ENCODE peak calls at places on chromosomes 16 and 17, in five cellular contexts. T is tibial artery, N is H9, G is foreskin fibroblast, Y is A549. E is an unnamed sample.
A peak's percentile ranks its signal among the peaks of the same experiment; 100 is the strongest.

GRCh38 chr17:12727881-12728280 is 61.4 kb upstream of the ARHGAP44 start:
- DNase-seq in Y (no peak), N (no peak), G (no peak), T (no peak), E (no peak)

GRCh38 chr17:50177983-50178834 is 12.4 kb downstream of the SGCA start:
- DNase-seq in G (peak; percentile 98), T (peak; percentile 84), Y (peak; percentile 98), N (peak; percentile 88), E (peak; percentile 45)

GRCh38 chr16:21186326-21186691 is 25.1 kb downstream of the ZP2 start:
- DNase-seq in G (no peak), N (no peak), T (no peak), Y (no peak), E (no peak)

GRCh38 chr16:477758-478157 is 49.8 kb upstream of the CAPN15 start:
- DNase-seq in Y (no peak), G (no peak), N (no peak), T (no peak), E (no peak)

GRCh38 chr17:73940511-73940910 is 263.0 kb upstream of the RPL38 start:
- DNase-seq in Y (no peak), G (no peak), N (no peak), T (no peak), E (no peak)

GRCh38 chr17:64420143-64420670 is 28.7 kb upstream of the MILR1 start:
- DNase-seq in G (peak; percentile 68), Y (peak; percentile 85), N (peak; percentile 47), T (no peak), E (no peak)

GRCh38 chr17:73342057-73342522 is 30.3 kb upstream of the CDC42EP4 start:
- DNase-seq in N (peak; percentile 96), G (peak; percentile 74), Y (peak; percentile 93), T (peak; percentile 64), E (no peak)

GRCh38 chr17:7881655-7882054 is 6.9 kb upstream of the CHD3 start:
- DNase-seq in G (no peak), Y (no peak), T (no peak), N (peak; percentile 20), E (no peak)

GRCh38 chr17:31310260-31310659 is 3.6 kb downstream of the EVI2B start:
- DNase-seq in N (no peak), G (no peak), T (no peak), Y (no peak), E (no peak)

GRCh38 chr16:89912627-89913026 is 6.0 kb upstream of the MC1R start:
- DNase-seq in N (no peak), Y (no peak), T (no peak), G (no peak), E (no peak)

GRCh38 chr17:69525920-69526841 is 111.7 kb downstream of the MAP2K6 start:
- DNase-seq in N (peak; percentile 62), T (peak; percentile 34), Y (peak; percentile 45), G (peak; percentile 39), E (no peak)

DNA sequence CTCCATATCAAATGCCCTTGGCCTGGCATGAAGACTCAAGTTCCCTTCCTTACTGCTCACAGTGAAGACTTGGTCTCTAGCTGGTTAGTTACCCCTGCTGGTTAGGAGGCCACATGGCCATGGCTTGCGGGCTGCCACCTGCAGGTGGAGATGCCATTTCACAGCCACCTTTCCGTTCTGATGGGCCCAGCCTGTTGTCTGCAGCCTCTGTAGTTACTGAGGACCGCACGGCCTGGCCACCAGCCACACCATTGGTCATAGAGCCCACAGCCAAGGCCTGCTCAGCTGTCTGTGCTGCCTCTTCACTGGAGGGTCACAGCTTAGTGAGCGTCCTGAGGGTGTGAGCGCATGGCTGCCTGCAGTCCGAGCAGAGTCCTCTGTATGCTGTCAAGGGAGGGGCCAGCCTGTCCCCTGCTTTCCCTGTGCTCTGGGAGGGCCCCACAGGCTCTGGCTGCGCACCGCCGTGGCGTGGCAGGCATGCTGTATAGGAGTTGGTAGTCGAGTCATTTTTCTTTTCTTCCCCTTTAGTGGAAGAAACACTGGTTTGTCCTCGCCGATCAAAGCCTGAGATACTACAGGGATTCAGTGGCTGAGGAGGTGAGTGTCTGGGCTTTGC is 59.2 kb downstream of the PLD6 start:
- DNase-seq in N (peak; percentile 88), Y (peak; percentile 55), G (no peak), T (no peak), E (no peak)
- TF ChIP-seq CTCF in N (peak; percentile 76), Y (peak; percentile 23), G (no peak), T (no peak), E (no peak)

GRCh38 chr16:2152695-2153506 is 2.7 kb upstream of the TRAF7 start:
- DNase-seq in N (no peak), Y (no peak), G (no peak), T (no peak), E (no peak)
- TF ChIP-seq CTCF in N (no peak), Y (no peak), G (no peak), T (no peak), E (no peak)

GRCh38 chr17:42928714-42929496 is 28.3 kb downstream of the G6PC1 start:
- DNase-seq in T (peak; percentile 61), G (peak; percentile 58), N (peak; percentile 75), Y (peak; percentile 95), E (no peak)
- TF ChIP-seq CTCF in T (peak; percentile 86), G (peak; percentile 52), N (peak; percentile 75), Y (peak; percentile 74), E (no peak)

GRCh38 chr16:69100046-69100765 is 5.2 kb upstream of the HAS3 start:
- DNase-seq in T (no peak), G (no peak), N (no peak), Y (no peak), E (no peak)
- TF ChIP-seq CTCF in T (no peak), G (no peak), N (no peak), Y (no peak), E (no peak)

GRCh38 chr16:46607529-46607928 is 13.7 kb downstream of the SHCBP1 start:
- DNase-seq in T (no peak), N (no peak), Y (peak; percentile 26), G (peak; percentile 31), E (no peak)
- TF ChIP-seq CTCF in T (peak; percentile 42), N (peak; percentile 43), Y (peak; percentile 57), G (peak; percentile 34), E (no peak)

DNA sequence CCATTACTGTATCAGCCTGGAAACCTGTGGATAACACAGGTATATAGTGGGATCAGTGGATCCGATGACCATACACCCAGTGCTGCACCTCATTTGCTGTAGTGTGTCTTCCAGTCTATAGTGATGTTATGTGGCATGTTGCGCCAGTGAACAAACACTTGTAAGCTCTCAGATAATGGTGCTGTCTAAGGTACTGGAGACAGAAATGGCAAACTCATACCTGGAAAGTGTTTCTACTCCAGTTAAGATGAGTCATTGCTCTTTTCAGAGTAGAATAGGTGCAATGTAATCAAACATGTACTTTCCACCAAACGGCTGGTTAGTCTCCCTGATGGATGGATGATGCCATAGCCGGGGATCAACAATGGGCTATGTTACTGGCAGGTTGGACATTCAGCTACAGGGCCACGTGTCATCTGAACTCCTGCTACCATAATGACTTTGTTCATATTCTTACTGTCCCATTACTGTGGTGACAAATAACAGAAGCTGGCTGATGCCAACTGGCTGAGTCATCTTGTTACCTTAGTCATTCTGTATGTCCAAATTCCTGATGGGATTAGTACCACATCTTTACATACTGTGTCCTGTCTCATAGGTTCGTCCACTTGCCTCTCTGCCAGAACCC is 6.3 kb downstream of the CCL11 start:
- DNase-seq in Y (no peak), T (no peak), N (no peak), G (no peak), E (no peak)
- TF ChIP-seq CTCF in Y (no peak), T (no peak), N (no peak), G (no peak), E (no peak)

GRCh38 chr17:36149296-36149820 is 27.1 kb downstream of the TBC1D3B start:
- DNase-seq in N (no peak), Y (no peak), T (peak; percentile 74), G (peak; percentile 53), E (no peak)
- TF ChIP-seq CTCF in N (no peak), Y (no peak), T (no peak), G (no peak), E (no peak)

GRCh38 chr17:41522301-41523224 is 3.9 kb upstream of the KRT15 start:
- DNase-seq in G (no peak), T (no peak), N (no peak), Y (no peak), E (no peak)

GRCh38 chr17:41523225-41523593 is 4.5 kb upstream of the KRT15 start:
- DNase-seq in T (no peak), G (no peak), Y (no peak), N (no peak), E (no peak)

GRCh38 chr17:41521574-41522261 is 3.0 kb upstream of the KRT15 start:
- DNase-seq in G (peak; percentile 80), Y (peak; percentile 76), N (peak; percentile 76), T (no peak), E (no peak)

GRCh38 chr17:41523787-41524186 is 4.3 kb downstream of the KRT19 start:
- DNase-seq in Y (no peak), N (no peak), G (no peak), T (no peak), E (no peak)

DNA sequence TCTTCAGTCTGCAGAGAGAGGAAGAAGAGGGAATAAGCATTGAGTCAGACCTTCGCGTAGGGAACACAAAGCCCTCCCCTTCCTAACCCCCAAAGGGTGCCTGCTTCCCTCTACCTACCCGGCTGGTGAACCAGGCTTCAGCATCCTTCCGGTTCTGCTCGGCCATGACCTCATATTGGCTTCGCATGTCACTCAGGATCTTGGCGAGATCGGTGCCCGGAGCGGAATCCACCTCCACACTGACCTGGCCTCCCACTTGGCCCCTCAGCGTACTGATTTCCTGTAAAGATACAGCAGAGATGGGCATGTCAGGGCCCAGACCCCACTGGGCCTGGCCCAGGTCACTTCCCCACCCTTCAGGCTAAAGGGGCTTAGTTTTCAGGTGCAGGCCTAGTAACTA is 3.8 kb downstream of the KRT19 start:
- DNase-seq in G (no peak), Y (no peak), T (no peak), N (no peak), E (no peak)
- TF ChIP-seq CTCF in G (no peak), Y (no peak), T (no peak), N (no peak), E (no peak)

E was measured in activated B cell treated with CpG ODN at 0.5 μM for 24 hours.